ENCODE peak calls at places on chromosomes 16 and 17, in nine cellular contexts. A is thoracic aorta; P is OCI-LY7; Y is sigmoid colon; R is PC-3; V is BE2C; J is effector memory CD4-positive, alpha-beta T cell; X is colonic mucosa; E is transverse colon. B is an unnamed sample.
A peak's percentile ranks its signal among the peaks of the same experiment; 100 is the strongest.

GRCh38 chr17:55433629-55434422 is 12.2 kb upstream of the MMD start:
- DNase-seq in A (no peak), J (no peak), V (no peak), Y (peak; percentile 83), X (peak; percentile 73), E (peak; percentile 64), P (no peak), R (peak; percentile 99), B (no peak)

GRCh38 chr17:65542595-65542994 is 18.9 kb downstream of the AXIN2 start:
- DNase-seq in Y (no peak), V (no peak), P (no peak), E (no peak), X (no peak), A (no peak), J (no peak), R (peak; percentile 80), B (no peak)

GRCh38 chr16:77212736-77213541 is 13.7 kb downstream of the SYCE1L start:
- DNase-seq in R (peak; percentile 44), Y (peak; percentile 78), A (no peak), P (peak; percentile 55), V (peak; percentile 63), J (peak; percentile 49), X (peak; percentile 74), E (peak; percentile 75), B (peak; percentile 62)

GRCh38 chr17:77995146-77995852 is 36.8 kb downstream of the TNRC6C start:
- DNase-seq in E (no peak), Y (no peak), A (no peak), X (no peak), V (peak; percentile 40), R (no peak), J (no peak), P (no peak), B (no peak)

GRCh38 chr17:47368262-47368661 is 44.5 kb downstream of the EFCAB13 start:
- DNase-seq in V (no peak), J (no peak), E (no peak), R (peak; percentile 96), P (no peak), Y (no peak), X (no peak), A (no peak), B (no peak)

GRCh38 chr17:42531455-42532354 is 4.3 kb upstream of the NAGLU start:
- DNase-seq in E (peak; percentile 76), Y (peak; percentile 83), V (peak; percentile 73), A (no peak), X (peak; percentile 74), P (peak; percentile 32), J (peak; percentile 29), R (peak; percentile 51), B (peak; percentile 79)

GRCh38 chr16:1119766-1120611 is 23.9 kb upstream of the C1QTNF8 start:
- DNase-seq in P (peak; percentile 46), V (no peak), A (no peak), J (no peak), E (no peak), R (no peak), X (no peak), Y (no peak), B (peak; percentile 21)

GRCh38 chr17:68048996-68049395 is 13.5 kb downstream of the KPNA2 start:
- DNase-seq in Y (no peak), P (peak; percentile 37), X (no peak), J (no peak), A (no peak), E (no peak), V (no peak), R (peak; percentile 40), B (peak; percentile 15)

GRCh38 chr17:73492802-73493139 is 151.5 kb downstream of the SDK2 start:
- DNase-seq in J (no peak), P (no peak), X (no peak), Y (no peak), V (peak; percentile 89), E (no peak), A (no peak), R (no peak), B (no peak)

GRCh38 chr16:48105456-48105855 is 50.3 kb downstream of the ABCC12 start:
- DNase-seq in A (no peak), X (no peak), P (no peak), Y (no peak), V (no peak), R (no peak), E (no peak), J (no peak), B (no peak)

GRCh38 chr16:66315210-66315825 is 51.2 kb upstream of the CDH5 start:
- DNase-seq in X (peak; percentile 60), J (peak; percentile 7), Y (peak; percentile 77), E (peak; percentile 67), P (peak; percentile 72), A (peak; percentile 25), R (peak; percentile 73), V (peak; percentile 72), B (peak; percentile 65)

DNA sequence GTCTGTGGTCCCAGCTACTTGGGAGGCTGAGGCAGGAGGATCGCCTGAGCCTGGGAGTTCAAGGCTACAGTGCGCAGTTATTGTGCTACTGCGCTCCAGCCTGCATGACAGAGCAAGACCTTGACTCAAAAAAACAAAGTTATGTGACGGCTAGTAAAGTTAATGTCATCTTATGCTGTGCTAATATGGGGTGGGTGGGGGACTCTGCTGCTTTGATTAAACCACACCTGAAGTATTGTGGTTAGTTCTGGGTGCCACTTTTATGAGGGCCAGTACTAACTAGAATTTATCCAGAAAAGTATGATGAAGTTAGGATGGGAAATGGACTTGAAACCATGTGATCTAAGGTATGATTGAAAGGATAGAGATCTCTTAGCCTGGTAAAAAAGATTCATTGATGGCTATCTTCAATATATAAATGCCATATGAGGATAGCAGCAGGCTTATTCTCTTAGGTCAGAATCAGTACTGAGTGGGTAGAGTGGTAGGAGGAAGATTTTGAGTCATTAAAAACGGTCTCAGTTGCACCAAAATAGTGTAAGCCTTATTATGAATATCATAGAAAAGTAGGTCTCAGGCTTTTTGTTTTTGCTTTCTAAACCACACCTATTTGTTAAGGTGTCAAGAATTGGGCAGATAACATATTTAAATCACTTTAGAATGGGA is 5.6 kb downstream of the WSB1 start:
- DNase-seq in P (no peak), R (no peak), J (no peak), X (no peak), V (no peak), E (no peak), Y (no peak), A (no peak), B (no peak)
- H3K4me3 ChIP-seq in P (no peak overlapping the region), R (no peak overlapping the region), J (no peak overlapping the region), X (no peak overlapping the region), V (no peak overlapping the region), E (no peak overlapping the region), Y (no peak overlapping the region), A (peak overlapping the region; percentile 10), B (no peak overlapping the region)

GRCh38 chr17:2406271-2406902 is 5.5 kb upstream of the MNT start:
- DNase-seq in E (peak; percentile 79), R (peak; percentile 55), Y (peak; percentile 69), V (no peak), A (no peak), X (peak; percentile 82), P (no peak), J (no peak), B (no peak)
- H3K4me3 ChIP-seq in E (no peak overlapping the region), R (peak overlapping the region; percentile 45), Y (no peak overlapping the region), V (no peak overlapping the region), A (peak overlapping the region; percentile 37), X (no peak overlapping the region), P (no peak overlapping the region), J (no peak overlapping the region), B (no peak overlapping the region)

GRCh38 chr16:29683543-29684090 is 4.6 kb downstream of the QPRT start:
- DNase-seq in X (no peak), A (no peak), Y (no peak), J (no peak), V (no peak), R (no peak), P (no peak), E (no peak), B (no peak)

GRCh38 chr16:29675811-29676643 is 3.0 kb upstream of the QPRT start:
- DNase-seq in X (no peak), V (peak; percentile 44), P (peak; percentile 72), E (no peak), Y (no peak), A (no peak), J (no peak), R (peak; percentile 31), B (peak; percentile 57)

GRCh38 chr16:29676989-29677388 is 2.0 kb upstream of the QPRT start:
- DNase-seq in P (no peak), X (no peak), V (no peak), Y (no peak), E (no peak), J (no peak), R (no peak), A (no peak), B (no peak)

GRCh38 chr16:29678691-29679267 is at the start of gene QPRT:
- DNase-seq in V (peak; percentile 90), Y (peak; percentile 75), E (peak; percentile 71), R (no peak), J (no peak), X (peak; percentile 81), A (no peak), P (peak; percentile 31), B (peak; percentile 76)

DNA sequence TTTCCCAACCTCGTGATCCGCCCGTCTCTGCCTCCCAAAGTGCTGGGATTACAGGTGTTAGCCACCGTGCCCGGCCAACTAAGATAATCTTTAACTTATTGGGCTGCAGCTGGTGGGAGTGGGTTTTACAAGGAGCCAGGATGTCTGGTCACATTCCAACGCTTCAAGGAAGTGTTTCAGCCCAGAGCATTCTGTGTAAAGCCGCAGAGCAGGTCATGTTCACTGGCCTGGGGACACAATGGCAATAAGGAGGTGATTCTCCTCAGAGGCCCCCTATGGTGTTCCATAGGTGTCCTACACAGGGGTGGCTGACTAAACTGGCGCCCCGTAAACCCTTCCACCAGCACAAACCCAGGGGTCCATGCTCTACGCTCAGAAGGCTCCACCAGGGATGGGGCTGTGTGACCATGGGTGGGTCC is 1.2 kb downstream of the QPRT start:
- DNase-seq in P (no peak), R (no peak), X (peak; percentile 75), V (no peak), E (peak; percentile 63), Y (no peak), J (no peak), A (no peak), B (no peak)
- H3K4me3 ChIP-seq in P (peak overlapping the region; percentile 68), R (no peak overlapping the region), X (peak overlapping the region; percentile 36), V (peak overlapping the region; percentile 74), E (peak overlapping the region; percentile 50), Y (no peak overlapping the region), J (no peak overlapping the region), A (no peak overlapping the region), B (peak overlapping the region; percentile 63)

GRCh38 chr17:29839656-29840055 is 90.4 kb downstream of the SSH2 start:
- DNase-seq in X (no peak), Y (no peak), P (no peak), R (no peak), V (no peak), J (no peak), A (no peak), E (no peak), B (no peak)

GRCh38 chr17:29837531-29837930 is 92.5 kb downstream of the SSH2 start:
- DNase-seq in A (no peak), P (no peak), Y (no peak), R (no peak), V (no peak), X (peak; percentile 38), E (no peak), J (no peak), B (no peak)

GRCh38 chr17:29838961-29839360 is 91.1 kb downstream of the SSH2 start:
- DNase-seq in P (no peak), A (no peak), J (no peak), V (peak; percentile 60), E (no peak), R (no peak), X (no peak), Y (no peak), B (no peak)

GRCh38 chr17:29844339-29845048 is 85.5 kb downstream of the SSH2 start:
- DNase-seq in E (no peak), A (no peak), Y (no peak), J (no peak), R (no peak), V (peak; percentile 64), P (no peak), X (no peak), B (no peak)

GRCh38 chr17:29840884-29841283 is 89.1 kb downstream of the SSH2 start:
- DNase-seq in A (no peak), E (no peak), J (no peak), Y (no peak), P (no peak), X (no peak), V (no peak), R (peak; percentile 20), B (no peak)
- H3K4me3 ChIP-seq in A (no peak overlapping the region), E (no peak overlapping the region), J (no peak overlapping the region), Y (no peak overlapping the region), P (no peak overlapping the region), X (no peak overlapping the region), V (no peak overlapping the region), R (no peak overlapping the region), B (no peak overlapping the region)